ENCODE peak calls at places on chromosomes 11 and 22, in ten cellular contexts. One of them, this sample, is unnamed.

GRCh38 chr11:1234771-1235614 is 12.1 kb downstream of the MUC5B start:
- DNase-seq in EL: no peak
- DNase-seq in activated T-cell treated with anti-CD3 and anti-CD28 coated beads, Interleukin-2, amount 50 U/mL, for 72 hours: no peak
- DNase-seq in CD8-positive, alpha-beta T cell: no peak
- DNase-seq in stimulated activated CD4-positive, alpha-beta T cell treated with anti-CD3 and anti-CD28 coated beads, TNF-alpha, amount 100 ng/mL, for 1 hour: no peak
- DNase-seq in AG10803: no peak
- DNase-seq in transverse colon: peak
- DNase-seq in fibroblast of the aortic adventitia: no peak
- DNase-seq in HEK293T: no peak
- DNase-seq in cardiac muscle cell: no peak
- DNase-seq in this sample: no peak

GRCh38 chr11:45048870-45049825 is 97.3 kb upstream of the PRDM11 start:
- DNase-seq in EL: no peak
- DNase-seq in activated T-cell treated with anti-CD3 and anti-CD28 coated beads, Interleukin-2, amount 50 U/mL, for 72 hours: no peak
- DNase-seq in CD8-positive, alpha-beta T cell: no peak
- DNase-seq in stimulated activated CD4-positive, alpha-beta T cell treated with anti-CD3 and anti-CD28 coated beads, TNF-alpha, amount 100 ng/mL, for 1 hour: no peak
- DNase-seq in AG10803: no peak
- DNase-seq in transverse colon: no peak
- DNase-seq in fibroblast of the aortic adventitia: peak
- DNase-seq in HEK293T: no peak
- DNase-seq in cardiac muscle cell: peak
- DNase-seq in this sample: no peak

GRCh38 chr11:6603287-6604080 is at the start of the genes ILK and RRP8:
- DNase-seq in EL: peak
- DNase-seq in activated T-cell treated with anti-CD3 and anti-CD28 coated beads, Interleukin-2, amount 50 U/mL, for 72 hours: peak
- DNase-seq in CD8-positive, alpha-beta T cell: peak
- DNase-seq in stimulated activated CD4-positive, alpha-beta T cell treated with anti-CD3 and anti-CD28 coated beads, TNF-alpha, amount 100 ng/mL, for 1 hour: peak
- DNase-seq in AG10803: peak
- DNase-seq in transverse colon: peak
- DNase-seq in fibroblast of the aortic adventitia: peak
- DNase-seq in HEK293T: peak
- DNase-seq in cardiac muscle cell: peak
- DNase-seq in this sample: peak

GRCh38 chr11:15123849-15124248 is 9.1 kb downstream of the INSC start:
- DNase-seq in EL: peak
- DNase-seq in activated T-cell treated with anti-CD3 and anti-CD28 coated beads, Interleukin-2, amount 50 U/mL, for 72 hours: no peak
- DNase-seq in CD8-positive, alpha-beta T cell: no peak
- DNase-seq in stimulated activated CD4-positive, alpha-beta T cell treated with anti-CD3 and anti-CD28 coated beads, TNF-alpha, amount 100 ng/mL, for 1 hour: no peak
- DNase-seq in AG10803: peak
- DNase-seq in transverse colon: no peak
- DNase-seq in fibroblast of the aortic adventitia: peak
- DNase-seq in HEK293T: no peak
- DNase-seq in cardiac muscle cell: no peak
- DNase-seq in this sample: no peak

GRCh38 chr11:72970557-72971118 is 156.4 kb downstream of the ATG16L2 start:
- DNase-seq in EL: no peak
- DNase-seq in activated T-cell treated with anti-CD3 and anti-CD28 coated beads, Interleukin-2, amount 50 U/mL, for 72 hours: peak
- DNase-seq in CD8-positive, alpha-beta T cell: no peak
- DNase-seq in stimulated activated CD4-positive, alpha-beta T cell treated with anti-CD3 and anti-CD28 coated beads, TNF-alpha, amount 100 ng/mL, for 1 hour: no peak
- DNase-seq in AG10803: no peak
- DNase-seq in transverse colon: no peak
- DNase-seq in fibroblast of the aortic adventitia: no peak
- DNase-seq in HEK293T: no peak
- DNase-seq in cardiac muscle cell: no peak
- DNase-seq in this sample: no peak

GRCh38 chr11:31826530-31827438 is 15.7 kb upstream of the PAX6 start:
- DNase-seq in EL: no peak
- DNase-seq in activated T-cell treated with anti-CD3 and anti-CD28 coated beads, Interleukin-2, amount 50 U/mL, for 72 hours: no peak
- DNase-seq in CD8-positive, alpha-beta T cell: no peak
- DNase-seq in stimulated activated CD4-positive, alpha-beta T cell treated with anti-CD3 and anti-CD28 coated beads, TNF-alpha, amount 100 ng/mL, for 1 hour: no peak
- DNase-seq in AG10803: no peak
- DNase-seq in transverse colon: no peak
- DNase-seq in fibroblast of the aortic adventitia: no peak
- DNase-seq in HEK293T: no peak
- DNase-seq in cardiac muscle cell: no peak
- DNase-seq in this sample: no peak

GRCh38 chr11:126575849-126576248 is 220.4 kb downstream of the ST3GAL4 start:
- DNase-seq in EL: no peak
- DNase-seq in activated T-cell treated with anti-CD3 and anti-CD28 coated beads, Interleukin-2, amount 50 U/mL, for 72 hours: no peak
- DNase-seq in CD8-positive, alpha-beta T cell: no peak
- DNase-seq in stimulated activated CD4-positive, alpha-beta T cell treated with anti-CD3 and anti-CD28 coated beads, TNF-alpha, amount 100 ng/mL, for 1 hour: no peak
- DNase-seq in AG10803: no peak
- DNase-seq in transverse colon: no peak
- DNase-seq in fibroblast of the aortic adventitia: no peak
- DNase-seq in HEK293T: no peak
- DNase-seq in cardiac muscle cell: no peak
- DNase-seq in this sample: no peak

GRCh38 chr22:40721266-40721665 is 42.0 kb downstream of the MCHR1 start:
- DNase-seq in EL: peak
- DNase-seq in activated T-cell treated with anti-CD3 and anti-CD28 coated beads, Interleukin-2, amount 50 U/mL, for 72 hours: no peak
- DNase-seq in CD8-positive, alpha-beta T cell: no peak
- DNase-seq in stimulated activated CD4-positive, alpha-beta T cell treated with anti-CD3 and anti-CD28 coated beads, TNF-alpha, amount 100 ng/mL, for 1 hour: no peak
- DNase-seq in AG10803: peak
- DNase-seq in transverse colon: no peak
- DNase-seq in fibroblast of the aortic adventitia: peak
- DNase-seq in HEK293T: peak
- DNase-seq in cardiac muscle cell: peak
- DNase-seq in this sample: no peak

GRCh38 chr11:65786008-65786785 is 666 bp upstream of the OVOL1 start:
- DNase-seq in EL: no peak
- DNase-seq in activated T-cell treated with anti-CD3 and anti-CD28 coated beads, Interleukin-2, amount 50 U/mL, for 72 hours: peak
- DNase-seq in CD8-positive, alpha-beta T cell: no peak
- DNase-seq in stimulated activated CD4-positive, alpha-beta T cell treated with anti-CD3 and anti-CD28 coated beads, TNF-alpha, amount 100 ng/mL, for 1 hour: no peak
- DNase-seq in AG10803: no peak
- DNase-seq in transverse colon: no peak
- DNase-seq in fibroblast of the aortic adventitia: no peak
- DNase-seq in HEK293T: no peak
- DNase-seq in cardiac muscle cell: no peak
- DNase-seq in this sample: peak

GRCh38 chr22:19989725-19990067 is 26.9 kb downstream of the ARVCF start:
- DNase-seq in EL: no peak
- DNase-seq in activated T-cell treated with anti-CD3 and anti-CD28 coated beads, Interleukin-2, amount 50 U/mL, for 72 hours: no peak
- DNase-seq in CD8-positive, alpha-beta T cell: no peak
- DNase-seq in stimulated activated CD4-positive, alpha-beta T cell treated with anti-CD3 and anti-CD28 coated beads, TNF-alpha, amount 100 ng/mL, for 1 hour: no peak
- DNase-seq in AG10803: no peak
- DNase-seq in transverse colon: no peak
- DNase-seq in fibroblast of the aortic adventitia: no peak
- DNase-seq in HEK293T: no peak
- DNase-seq in cardiac muscle cell: no peak
- DNase-seq in this sample: no peak

GRCh38 chr11:2305862-2306823 is 4.3 kb downstream of the TSPAN32 start:
- DNase-seq in EL: peak
- DNase-seq in activated T-cell treated with anti-CD3 and anti-CD28 coated beads, Interleukin-2, amount 50 U/mL, for 72 hours: peak
- DNase-seq in CD8-positive, alpha-beta T cell: peak
- DNase-seq in stimulated activated CD4-positive, alpha-beta T cell treated with anti-CD3 and anti-CD28 coated beads, TNF-alpha, amount 100 ng/mL, for 1 hour: no peak
- DNase-seq in AG10803: peak
- DNase-seq in transverse colon: peak
- DNase-seq in fibroblast of the aortic adventitia: peak
- DNase-seq in HEK293T: no peak
- DNase-seq in cardiac muscle cell: no peak
- DNase-seq in this sample: no peak

GRCh38 chr11:64536396-64536935 is 54.6 kb upstream of the SLC22A12 start:
- DNase-seq in EL: peak
- DNase-seq in activated T-cell treated with anti-CD3 and anti-CD28 coated beads, Interleukin-2, amount 50 U/mL, for 72 hours: no peak
- DNase-seq in CD8-positive, alpha-beta T cell: no peak
- DNase-seq in stimulated activated CD4-positive, alpha-beta T cell treated with anti-CD3 and anti-CD28 coated beads, TNF-alpha, amount 100 ng/mL, for 1 hour: no peak
- DNase-seq in AG10803: no peak
- DNase-seq in transverse colon: no peak
- DNase-seq in fibroblast of the aortic adventitia: peak
- DNase-seq in HEK293T: no peak
- DNase-seq in cardiac muscle cell: no peak
- DNase-seq in this sample: no peak

GRCh38 chr11:62569611-62570010 is 4.1 kb downstream of the EEF1G start:
- DNase-seq in EL: no peak
- DNase-seq in activated T-cell treated with anti-CD3 and anti-CD28 coated beads, Interleukin-2, amount 50 U/mL, for 72 hours: no peak
- DNase-seq in CD8-positive, alpha-beta T cell: no peak
- DNase-seq in stimulated activated CD4-positive, alpha-beta T cell treated with anti-CD3 and anti-CD28 coated beads, TNF-alpha, amount 100 ng/mL, for 1 hour: no peak
- DNase-seq in AG10803: no peak
- DNase-seq in transverse colon: no peak
- DNase-seq in fibroblast of the aortic adventitia: no peak
- DNase-seq in HEK293T: no peak
- DNase-seq in cardiac muscle cell: no peak
- DNase-seq in this sample: no peak

GRCh38 chr22:37684803-37685615 is 1.1 kb upstream of the NOL12 start:
- DNase-seq in EL: no peak
- DNase-seq in activated T-cell treated with anti-CD3 and anti-CD28 coated beads, Interleukin-2, amount 50 U/mL, for 72 hours: no peak
- DNase-seq in CD8-positive, alpha-beta T cell: no peak
- DNase-seq in stimulated activated CD4-positive, alpha-beta T cell treated with anti-CD3 and anti-CD28 coated beads, TNF-alpha, amount 100 ng/mL, for 1 hour: no peak
- DNase-seq in AG10803: no peak
- DNase-seq in transverse colon: peak
- DNase-seq in fibroblast of the aortic adventitia: no peak
- DNase-seq in HEK293T: no peak
- DNase-seq in cardiac muscle cell: no peak
- DNase-seq in this sample: peak

GRCh38 chr22:20957118-20957690 is 9.9 kb upstream of the AIFM3 start:
- DNase-seq in EL: peak
- DNase-seq in activated T-cell treated with anti-CD3 and anti-CD28 coated beads, Interleukin-2, amount 50 U/mL, for 72 hours: no peak
- DNase-seq in CD8-positive, alpha-beta T cell: no peak
- DNase-seq in stimulated activated CD4-positive, alpha-beta T cell treated with anti-CD3 and anti-CD28 coated beads, TNF-alpha, amount 100 ng/mL, for 1 hour: no peak
- DNase-seq in AG10803: no peak
- DNase-seq in transverse colon: peak
- DNase-seq in fibroblast of the aortic adventitia: no peak
- DNase-seq in HEK293T: no peak
- DNase-seq in cardiac muscle cell: peak
- DNase-seq in this sample: peak

GRCh38 chr11:99519095-99519494 is 498.3 kb downstream of the CNTN5 start:
- DNase-seq in EL: no peak
- DNase-seq in activated T-cell treated with anti-CD3 and anti-CD28 coated beads, Interleukin-2, amount 50 U/mL, for 72 hours: no peak
- DNase-seq in CD8-positive, alpha-beta T cell: no peak
- DNase-seq in stimulated activated CD4-positive, alpha-beta T cell treated with anti-CD3 and anti-CD28 coated beads, TNF-alpha, amount 100 ng/mL, for 1 hour: no peak
- DNase-seq in AG10803: no peak
- DNase-seq in transverse colon: no peak
- DNase-seq in fibroblast of the aortic adventitia: no peak
- DNase-seq in HEK293T: no peak
- DNase-seq in cardiac muscle cell: no peak
- DNase-seq in this sample: no peak

GRCh38 chr11:75816561-75817239 is 1.7 kb downstream of the UVRAG start:
- DNase-seq in EL: no peak
- DNase-seq in activated T-cell treated with anti-CD3 and anti-CD28 coated beads, Interleukin-2, amount 50 U/mL, for 72 hours: no peak
- DNase-seq in CD8-positive, alpha-beta T cell: no peak
- DNase-seq in stimulated activated CD4-positive, alpha-beta T cell treated with anti-CD3 and anti-CD28 coated beads, TNF-alpha, amount 100 ng/mL, for 1 hour: no peak
- DNase-seq in AG10803: no peak
- DNase-seq in transverse colon: no peak
- DNase-seq in fibroblast of the aortic adventitia: no peak
- DNase-seq in HEK293T: no peak
- DNase-seq in cardiac muscle cell: no peak
- DNase-seq in this sample: peak

GRCh38 chr11:100095809-100096208 is 591.3 kb upstream of the ARHGAP42 start:
- DNase-seq in EL: no peak
- DNase-seq in activated T-cell treated with anti-CD3 and anti-CD28 coated beads, Interleukin-2, amount 50 U/mL, for 72 hours: no peak
- DNase-seq in CD8-positive, alpha-beta T cell: no peak
- DNase-seq in stimulated activated CD4-positive, alpha-beta T cell treated with anti-CD3 and anti-CD28 coated beads, TNF-alpha, amount 100 ng/mL, for 1 hour: no peak
- DNase-seq in AG10803: no peak
- DNase-seq in transverse colon: no peak
- DNase-seq in fibroblast of the aortic adventitia: no peak
- DNase-seq in HEK293T: no peak
- DNase-seq in cardiac muscle cell: no peak
- DNase-seq in this sample: no peak

GRCh38 chr11:32435152-32435480 is 223 bp downstream of the WT1 start:
- DNase-seq in EL: no peak
- DNase-seq in activated T-cell treated with anti-CD3 and anti-CD28 coated beads, Interleukin-2, amount 50 U/mL, for 72 hours: peak
- DNase-seq in CD8-positive, alpha-beta T cell: no peak
- DNase-seq in stimulated activated CD4-positive, alpha-beta T cell treated with anti-CD3 and anti-CD28 coated beads, TNF-alpha, amount 100 ng/mL, for 1 hour: no peak
- DNase-seq in AG10803: no peak
- DNase-seq in transverse colon: no peak
- DNase-seq in fibroblast of the aortic adventitia: peak
- DNase-seq in HEK293T: no peak
- DNase-seq in cardiac muscle cell: no peak
- DNase-seq in this sample: no peak

GRCh38 chr22:24768537-24769374 is 5.8 kb downstream of the PIWIL3 start:
- DNase-seq in EL: peak
- DNase-seq in activated T-cell treated with anti-CD3 and anti-CD28 coated beads, Interleukin-2, amount 50 U/mL, for 72 hours: peak
- DNase-seq in CD8-positive, alpha-beta T cell: peak
- DNase-seq in stimulated activated CD4-positive, alpha-beta T cell treated with anti-CD3 and anti-CD28 coated beads, TNF-alpha, amount 100 ng/mL, for 1 hour: no peak
- DNase-seq in AG10803: peak
- DNase-seq in transverse colon: peak
- DNase-seq in fibroblast of the aortic adventitia: peak
- DNase-seq in HEK293T: peak
- DNase-seq in cardiac muscle cell: peak
- DNase-seq in this sample: peak

GRCh38 chr11:101397941-101398340 is 185.9 kb downstream of the TRPC6 start:
- DNase-seq in EL: no peak
- DNase-seq in activated T-cell treated with anti-CD3 and anti-CD28 coated beads, Interleukin-2, amount 50 U/mL, for 72 hours: no peak
- DNase-seq in CD8-positive, alpha-beta T cell: no peak
- DNase-seq in stimulated activated CD4-positive, alpha-beta T cell treated with anti-CD3 and anti-CD28 coated beads, TNF-alpha, amount 100 ng/mL, for 1 hour: no peak
- DNase-seq in AG10803: no peak
- DNase-seq in transverse colon: no peak
- DNase-seq in fibroblast of the aortic adventitia: no peak
- DNase-seq in HEK293T: no peak
- DNase-seq in cardiac muscle cell: no peak
- DNase-seq in this sample: no peak

GRCh38 chr11:12007769-12008737 is at the start of gene DKK3:
- DNase-seq in EL: peak
- DNase-seq in activated T-cell treated with anti-CD3 and anti-CD28 coated beads, Interleukin-2, amount 50 U/mL, for 72 hours: peak
- DNase-seq in CD8-positive, alpha-beta T cell: no peak
- DNase-seq in stimulated activated CD4-positive, alpha-beta T cell treated with anti-CD3 and anti-CD28 coated beads, TNF-alpha, amount 100 ng/mL, for 1 hour: no peak
- DNase-seq in AG10803: peak
- DNase-seq in transverse colon: no peak
- DNase-seq in fibroblast of the aortic adventitia: no peak
- DNase-seq in HEK293T: no peak
- DNase-seq in cardiac muscle cell: peak
- DNase-seq in this sample: no peak

GRCh38 chr11:122954455-122954854 is 27.2 kb downstream of the BSX start:
- DNase-seq in EL: no peak
- DNase-seq in activated T-cell treated with anti-CD3 and anti-CD28 coated beads, Interleukin-2, amount 50 U/mL, for 72 hours: no peak
- DNase-seq in CD8-positive, alpha-beta T cell: no peak
- DNase-seq in stimulated activated CD4-positive, alpha-beta T cell treated with anti-CD3 and anti-CD28 coated beads, TNF-alpha, amount 100 ng/mL, for 1 hour: no peak
- DNase-seq in AG10803: no peak
- DNase-seq in transverse colon: no peak
- DNase-seq in fibroblast of the aortic adventitia: no peak
- DNase-seq in HEK293T: no peak
- DNase-seq in cardiac muscle cell: no peak
- DNase-seq in this sample: no peak

GRCh38 chr11:62911137-62912130 is 9.7 kb downstream of the CHRM1 start:
- DNase-seq in EL: no peak
- DNase-seq in activated T-cell treated with anti-CD3 and anti-CD28 coated beads, Interleukin-2, amount 50 U/mL, for 72 hours: no peak
- DNase-seq in CD8-positive, alpha-beta T cell: no peak
- DNase-seq in stimulated activated CD4-positive, alpha-beta T cell treated with anti-CD3 and anti-CD28 coated beads, TNF-alpha, amount 100 ng/mL, for 1 hour: no peak
- DNase-seq in AG10803: peak
- DNase-seq in transverse colon: no peak
- DNase-seq in fibroblast of the aortic adventitia: no peak
- DNase-seq in HEK293T: no peak
- DNase-seq in cardiac muscle cell: no peak
- DNase-seq in this sample: no peak

GRCh38 chr11:45507916-45508315 is 157.5 kb downstream of the CHST1 start:
- DNase-seq in EL: no peak
- DNase-seq in activated T-cell treated with anti-CD3 and anti-CD28 coated beads, Interleukin-2, amount 50 U/mL, for 72 hours: no peak
- DNase-seq in CD8-positive, alpha-beta T cell: no peak
- DNase-seq in stimulated activated CD4-positive, alpha-beta T cell treated with anti-CD3 and anti-CD28 coated beads, TNF-alpha, amount 100 ng/mL, for 1 hour: no peak
- DNase-seq in AG10803: no peak
- DNase-seq in transverse colon: no peak
- DNase-seq in fibroblast of the aortic adventitia: no peak
- DNase-seq in HEK293T: no peak
- DNase-seq in cardiac muscle cell: no peak
- DNase-seq in this sample: no peak

GRCh38 chr22:38758276-38758945 is 2.6 kb upstream of the SUN2 start:
- DNase-seq in EL: no peak
- DNase-seq in activated T-cell treated with anti-CD3 and anti-CD28 coated beads, Interleukin-2, amount 50 U/mL, for 72 hours: peak
- DNase-seq in CD8-positive, alpha-beta T cell: peak
- DNase-seq in stimulated activated CD4-positive, alpha-beta T cell treated with anti-CD3 and anti-CD28 coated beads, TNF-alpha, amount 100 ng/mL, for 1 hour: peak
- DNase-seq in AG10803: no peak
- DNase-seq in transverse colon: no peak
- DNase-seq in fibroblast of the aortic adventitia: no peak
- DNase-seq in HEK293T: no peak
- DNase-seq in cardiac muscle cell: no peak
- DNase-seq in this sample: no peak

GRCh38 chr11:8692417-8692816 is 9.8 kb downstream of the RPL27A start:
- DNase-seq in EL: no peak
- DNase-seq in activated T-cell treated with anti-CD3 and anti-CD28 coated beads, Interleukin-2, amount 50 U/mL, for 72 hours: no peak
- DNase-seq in CD8-positive, alpha-beta T cell: no peak
- DNase-seq in stimulated activated CD4-positive, alpha-beta T cell treated with anti-CD3 and anti-CD28 coated beads, TNF-alpha, amount 100 ng/mL, for 1 hour: no peak
- DNase-seq in AG10803: no peak
- DNase-seq in transverse colon: no peak
- DNase-seq in fibroblast of the aortic adventitia: no peak
- DNase-seq in HEK293T: no peak
- DNase-seq in cardiac muscle cell: no peak
- DNase-seq in this sample: no peak

This sample was measured in small intestine.